ENCODE peak calls at places on chromosomes 4 and X, in five cellular contexts. One of them, this sample, is unnamed. For H3K4me1, the result is how much of the 10 kb centered on the place peaks cover.

GRCh38 chr4:30208731-30209435 is 511.3 kb upstream of the PCDH7 start:
- DNase-seq in adrenal gland: no peak
- DNase-seq in K562: no peak
- DNase-seq in cardiac muscle cell: no peak
- DNase-seq in thoracic aorta: no peak
- DNase-seq in this sample: no peak

GRCh38 chrX:15675490-15675921 is 10.9 kb upstream of the CLTRN start:
- DNase-seq in cardiac muscle cell: peak
- DNase-seq in thoracic aorta: peak
- DNase-seq in K562: peak
- DNase-seq in adrenal gland: peak
- DNase-seq in this sample: peak

GRCh38 chrX:126552313-126553022 is at the start of gene DCAF12L1:
- DNase-seq in cardiac muscle cell: peak
- DNase-seq in K562: no peak
- DNase-seq in adrenal gland: no peak
- DNase-seq in thoracic aorta: no peak
- DNase-seq in this sample: no peak

GRCh38 chrX:125711103-125711502 is 391.4 kb downstream of the TEX13C start:
- DNase-seq in thoracic aorta: no peak
- DNase-seq in cardiac muscle cell: no peak
- DNase-seq in adrenal gland: no peak
- DNase-seq in K562: no peak
- DNase-seq in this sample: no peak

GRCh38 chrX:104319346-104319745 is 64.6 kb upstream of the ESX1 start:
- DNase-seq in thoracic aorta: no peak
- DNase-seq in K562: no peak
- DNase-seq in cardiac muscle cell: no peak
- DNase-seq in adrenal gland: no peak
- DNase-seq in this sample: no peak

GRCh38 chrX:19514791-19515614 is at the start of gene MAP3K15:
- DNase-seq in cardiac muscle cell: peak
- DNase-seq in adrenal gland: peak
- DNase-seq in thoracic aorta: no peak
- DNase-seq in K562: peak
- DNase-seq in this sample: peak

GRCh38 chrX:133046601-133047000 is 50.3 kb downstream of the USP26 start:
- DNase-seq in thoracic aorta: no peak
- DNase-seq in cardiac muscle cell: no peak
- DNase-seq in K562: no peak
- DNase-seq in adrenal gland: no peak
- DNase-seq in this sample: no peak

GRCh38 chr4:78764498-78764961 is 11.6 kb upstream of the BMP2K start:
- DNase-seq in cardiac muscle cell: no peak
- DNase-seq in adrenal gland: no peak
- DNase-seq in thoracic aorta: no peak
- DNase-seq in K562: no peak
- DNase-seq in this sample: no peak

GRCh38 chrX:15016051-15016450 is 142.8 kb downstream of the MOSPD2 start:
- DNase-seq in cardiac muscle cell: no peak
- DNase-seq in thoracic aorta: no peak
- DNase-seq in K562: no peak
- DNase-seq in adrenal gland: no peak
- DNase-seq in this sample: no peak

GRCh38 chrX:320126-320783 is 1.7 kb upstream of the GTPBP6 start:
- DNase-seq in K562: no peak
- DNase-seq in thoracic aorta: no peak
- DNase-seq in adrenal gland: no peak
- DNase-seq in cardiac muscle cell: no peak
- DNase-seq in this sample: peak

GRCh38 chr4:114562176-114562904 is 36.3 kb upstream of the UGT8 start:
- DNase-seq in K562: no peak
- DNase-seq in thoracic aorta: no peak
- DNase-seq in cardiac muscle cell: no peak
- DNase-seq in adrenal gland: no peak
- DNase-seq in this sample: no peak

GRCh38 chr4:184408021-184408710 is 66.2 kb downstream of the IRF2 start:
- DNase-seq in K562: no peak
- DNase-seq in adrenal gland: no peak
- DNase-seq in cardiac muscle cell: no peak
- DNase-seq in thoracic aorta: no peak
- DNase-seq in this sample: no peak

GRCh38 chr4:8745828-8746225 is 125.8 kb downstream of the HMX1 start:
- DNase-seq in cardiac muscle cell: no peak
- DNase-seq in thoracic aorta: no peak
- DNase-seq in adrenal gland: no peak
- DNase-seq in K562: no peak
- DNase-seq in this sample: no peak

GRCh38 chr4:121126449-121127006 is 37.6 kb downstream of the TNIP3 start:
- DNase-seq in K562: no peak
- DNase-seq in thoracic aorta: no peak
- DNase-seq in cardiac muscle cell: no peak
- DNase-seq in adrenal gland: no peak
- DNase-seq in this sample: no peak

GRCh38 chr4:96603635-96604034 is 763.7 kb downstream of the PDHA2 start:
- DNase-seq in thoracic aorta: no peak
- DNase-seq in K562: no peak
- DNase-seq in adrenal gland: no peak
- DNase-seq in cardiac muscle cell: peak
- DNase-seq in this sample: no peak

GRCh38 chr4:96602661-96603060 is 762.8 kb downstream of the PDHA2 start:
- DNase-seq in thoracic aorta: no peak
- DNase-seq in cardiac muscle cell: no peak
- DNase-seq in K562: no peak
- DNase-seq in adrenal gland: no peak
- DNase-seq in this sample: no peak

GRCh38 chr4:96599752-96600151 is 759.9 kb downstream of the PDHA2 start:
- DNase-seq in thoracic aorta: no peak
- DNase-seq in cardiac muscle cell: no peak
- DNase-seq in adrenal gland: no peak
- DNase-seq in K562: no peak
- DNase-seq in this sample: no peak

GRCh38 chr4:96593422-96593821 is 753.5 kb downstream of the PDHA2 start:
- DNase-seq in thoracic aorta: no peak
- DNase-seq in K562: no peak
- DNase-seq in cardiac muscle cell: no peak
- DNase-seq in adrenal gland: no peak
- DNase-seq in this sample: no peak

GRCh38 chr4:96598465-96598864 is 758.6 kb downstream of the PDHA2 start:
- DNase-seq in cardiac muscle cell: peak
- DNase-seq in K562: no peak
- DNase-seq in adrenal gland: no peak
- DNase-seq in thoracic aorta: no peak
- DNase-seq in this sample: peak
- H3K27ac ChIP-seq in cardiac muscle cell: peak
- H3K27ac ChIP-seq in K562: no peak
- H3K27ac ChIP-seq in adrenal gland: no peak
- H3K27ac ChIP-seq in thoracic aorta: no peak
- H3K27ac ChIP-seq in this sample: no peak

DNA sequence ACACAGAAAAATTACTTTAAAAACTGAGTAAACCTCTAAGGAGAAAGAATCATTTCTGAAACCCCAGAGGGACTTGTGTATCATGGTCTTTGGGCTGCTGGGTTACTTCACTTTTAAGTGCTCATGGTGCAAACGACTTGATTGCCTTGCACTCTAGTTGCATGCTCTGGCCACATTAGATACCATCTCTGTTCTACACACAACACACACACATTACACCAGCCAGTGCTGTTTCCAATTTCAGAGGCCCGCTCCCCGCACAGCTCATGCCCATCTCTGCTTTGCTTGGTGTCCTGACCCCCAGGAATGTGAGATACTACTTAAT is 2.1 kb downstream of the PPP3CA start:
- DNase-seq in adrenal gland: no peak
- DNase-seq in cardiac muscle cell: no peak
- DNase-seq in thoracic aorta: no peak
- DNase-seq in K562: no peak
- DNase-seq in this sample: no peak
- H3K4me1 ChIP-seq in adrenal gland: under half
- H3K4me1 ChIP-seq in cardiac muscle cell: under half
- H3K4me1 ChIP-seq in thoracic aorta: under half
- H3K4me1 ChIP-seq in K562: under half
- H3K4me1 ChIP-seq in this sample: under half

DNA sequence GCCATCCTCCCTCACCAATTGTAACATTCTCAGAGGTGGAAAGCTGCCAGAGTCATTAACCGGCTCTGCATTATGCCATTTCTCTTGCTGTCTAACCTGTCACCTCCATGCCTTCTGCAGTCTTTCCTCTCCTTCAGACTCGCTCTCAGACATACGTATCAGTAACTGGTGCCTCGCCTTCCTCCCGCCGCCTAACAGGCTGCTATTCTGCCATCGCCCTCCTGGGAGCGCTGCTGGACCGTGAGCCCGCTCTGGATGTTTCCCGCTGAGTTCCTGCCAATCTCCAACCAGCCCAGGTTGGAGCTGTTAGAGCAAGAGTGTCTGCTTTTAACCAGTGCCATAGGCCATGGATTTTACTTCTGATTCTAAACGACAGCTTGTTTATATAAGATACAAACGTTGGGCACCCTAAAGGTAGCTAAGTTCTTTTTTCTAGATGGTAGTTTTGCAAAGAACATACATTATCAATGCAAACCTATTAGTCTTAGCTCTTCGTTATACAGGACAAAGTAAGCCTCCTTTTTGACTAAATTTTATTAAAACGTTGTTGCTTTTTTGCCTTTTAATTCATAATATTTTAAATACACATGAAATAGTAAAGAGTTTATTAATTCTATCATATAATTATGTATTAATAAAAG is 59.5 kb upstream of the NEIL3 start:
- DNase-seq in adrenal gland: peak
- DNase-seq in thoracic aorta: no peak
- DNase-seq in cardiac muscle cell: peak
- DNase-seq in K562: peak
- DNase-seq in this sample: peak
- TF ChIP-seq CTCF in adrenal gland: peak
- TF ChIP-seq CTCF in thoracic aorta: peak
- TF ChIP-seq CTCF in cardiac muscle cell: peak
- TF ChIP-seq CTCF in K562: peak
- TF ChIP-seq CTCF in this sample: peak

GRCh38 chrX:27675493-27675892 is 85.3 kb downstream of the DCAF8L2 start:
- DNase-seq in cardiac muscle cell: no peak
- DNase-seq in adrenal gland: no peak
- DNase-seq in K562: no peak
- DNase-seq in thoracic aorta: no peak
- DNase-seq in this sample: no peak
- H3K27ac ChIP-seq in cardiac muscle cell: no peak
- H3K27ac ChIP-seq in adrenal gland: no peak
- H3K27ac ChIP-seq in K562: no peak
- H3K27ac ChIP-seq in thoracic aorta: no peak
- H3K27ac ChIP-seq in this sample: no peak

GRCh38 chr4:15004701-15005301 is 2.5 kb downstream of the CPEB2 start:
- DNase-seq in cardiac muscle cell: peak
- DNase-seq in adrenal gland: peak
- DNase-seq in K562: peak
- DNase-seq in thoracic aorta: peak
- DNase-seq in this sample: peak
- H3K4me1 ChIP-seq in cardiac muscle cell: under half
- H3K4me1 ChIP-seq in adrenal gland: under half
- H3K4me1 ChIP-seq in K562: under half
- H3K4me1 ChIP-seq in thoracic aorta: under half
- H3K4me1 ChIP-seq in this sample: half or more

DNA sequence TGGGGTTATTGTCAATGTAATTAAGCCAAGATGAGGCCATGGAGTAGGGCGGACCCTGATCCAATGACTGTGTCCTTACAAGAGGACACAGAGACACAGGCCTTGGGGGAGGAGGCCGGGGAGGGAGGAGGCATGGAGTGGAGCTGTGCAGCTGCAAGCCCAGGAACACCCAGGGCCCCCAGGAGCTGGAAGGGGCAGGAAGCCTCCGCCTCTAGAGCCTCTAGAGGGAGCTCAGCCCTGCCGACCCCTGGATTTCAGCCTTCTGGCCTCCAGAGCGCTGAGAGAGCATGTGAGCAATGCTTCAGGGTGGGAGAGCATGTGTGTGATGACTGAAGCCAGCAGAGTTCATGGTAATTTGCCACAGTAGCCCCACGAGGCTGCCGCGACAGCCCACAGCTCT is 234.6 kb downstream of the AFAP1 start:
- DNase-seq in adrenal gland: no peak
- DNase-seq in cardiac muscle cell: no peak
- DNase-seq in thoracic aorta: no peak
- DNase-seq in K562: no peak
- DNase-seq in this sample: peak
- TF ChIP-seq CTCF in adrenal gland: no peak
- TF ChIP-seq CTCF in cardiac muscle cell: no peak
- TF ChIP-seq CTCF in thoracic aorta: no peak
- TF ChIP-seq CTCF in K562: no peak
- TF ChIP-seq CTCF in this sample: peak